ENCODE peak calls at places on chromosomes 1 and 21, in six cellular contexts. One of them, this sample, is unnamed.

GRCh38 chr1:159214149-159214760 is 9.6 kb downstream of the ACKR1 start:
- DNase-seq in psoas muscle: no peak
- DNase-seq in fibroblast of lung: peak; percentile 21
- DNase-seq in fibroblast of the aortic adventitia: peak; percentile 48
- DNase-seq in pancreas: peak; percentile 19
- DNase-seq in body of pancreas: peak; percentile 37
- DNase-seq in this sample: peak; percentile 28

GRCh38 chr1:26351591-26352337 is 2.2 kb downstream of the CRYBG2 start:
- DNase-seq in fibroblast of lung: peak; percentile 71
- DNase-seq in body of pancreas: no peak
- DNase-seq in pancreas: no peak
- DNase-seq in psoas muscle: no peak
- DNase-seq in fibroblast of the aortic adventitia: no peak
- DNase-seq in this sample: no peak

GRCh38 chr1:102970496-102971078 is 137.7 kb downstream of the COL11A1 start:
- DNase-seq in body of pancreas: no peak
- DNase-seq in fibroblast of the aortic adventitia: peak; percentile 82
- DNase-seq in fibroblast of lung: peak; percentile 47
- DNase-seq in pancreas: no peak
- DNase-seq in psoas muscle: no peak
- DNase-seq in this sample: peak; percentile 80

GRCh38 chr1:192485692-192486436 is 89.7 kb upstream of the RGS1 start:
- DNase-seq in pancreas: peak; percentile 85
- DNase-seq in body of pancreas: peak; percentile 89
- DNase-seq in fibroblast of lung: peak; percentile 99
- DNase-seq in psoas muscle: peak; percentile 36
- DNase-seq in fibroblast of the aortic adventitia: peak; percentile 100
- DNase-seq in this sample: peak; percentile 96

GRCh38 chr1:33420870-33421775 is 9.8 kb downstream of the PHC2 start:
- DNase-seq in fibroblast of lung: peak; percentile 71
- DNase-seq in fibroblast of the aortic adventitia: peak; percentile 37
- DNase-seq in psoas muscle: no peak
- DNase-seq in body of pancreas: no peak
- DNase-seq in pancreas: no peak
- DNase-seq in this sample: peak; percentile 65

GRCh38 chr1:214002060-214002459 is 14.3 kb downstream of the PROX1 start:
- DNase-seq in fibroblast of the aortic adventitia: no peak
- DNase-seq in psoas muscle: no peak
- DNase-seq in fibroblast of lung: no peak
- DNase-seq in pancreas: no peak
- DNase-seq in body of pancreas: no peak
- DNase-seq in this sample: no peak

GRCh38 chr21:14321042-14321441 is 61.9 kb downstream of the HSPA13 start:
- DNase-seq in psoas muscle: no peak
- DNase-seq in body of pancreas: no peak
- DNase-seq in pancreas: no peak
- DNase-seq in fibroblast of the aortic adventitia: no peak
- DNase-seq in fibroblast of lung: no peak
- DNase-seq in this sample: no peak

GRCh38 chr1:86522230-86522629 is 24.6 kb upstream of the CLCA4 start:
- DNase-seq in body of pancreas: no peak
- DNase-seq in pancreas: no peak
- DNase-seq in fibroblast of the aortic adventitia: no peak
- DNase-seq in psoas muscle: no peak
- DNase-seq in fibroblast of lung: no peak
- DNase-seq in this sample: no peak

GRCh38 chr1:21299007-21299406 is 8.7 kb upstream of the ECE1 start:
- DNase-seq in pancreas: no peak
- DNase-seq in fibroblast of the aortic adventitia: no peak
- DNase-seq in fibroblast of lung: no peak
- DNase-seq in psoas muscle: no peak
- DNase-seq in body of pancreas: no peak
- DNase-seq in this sample: no peak

GRCh38 chr1:101089608-101090007 is 64.0 kb upstream of the DPH5 start:
- DNase-seq in psoas muscle: no peak
- DNase-seq in body of pancreas: no peak
- DNase-seq in fibroblast of the aortic adventitia: no peak
- DNase-seq in fibroblast of lung: no peak
- DNase-seq in pancreas: no peak
- DNase-seq in this sample: no peak

GRCh38 chr1:189657715-189658114 is 819.9 kb downstream of the BRINP3 start:
- DNase-seq in pancreas: no peak
- DNase-seq in psoas muscle: no peak
- DNase-seq in fibroblast of lung: no peak
- DNase-seq in fibroblast of the aortic adventitia: no peak
- DNase-seq in body of pancreas: no peak
- DNase-seq in this sample: no peak

GRCh38 chr1:1223321-1223720 is 8.5 kb downstream of the SDF4 start:
- DNase-seq in fibroblast of lung: no peak
- DNase-seq in psoas muscle: no peak
- DNase-seq in fibroblast of the aortic adventitia: no peak
- DNase-seq in body of pancreas: no peak
- DNase-seq in pancreas: no peak
- DNase-seq in this sample: no peak

GRCh38 chr1:222370911-222371717 is 176.8 kb downstream of the HHIPL2 start:
- DNase-seq in fibroblast of the aortic adventitia: peak; percentile 91
- DNase-seq in body of pancreas: no peak
- DNase-seq in pancreas: no peak
- DNase-seq in psoas muscle: no peak
- DNase-seq in fibroblast of lung: peak; percentile 98
- DNase-seq in this sample: peak; percentile 65

GRCh38 chr1:231943084-231943483 is 316.5 kb downstream of the DISC1 start:
- DNase-seq in pancreas: no peak
- DNase-seq in fibroblast of lung: no peak
- DNase-seq in psoas muscle: no peak
- DNase-seq in fibroblast of the aortic adventitia: no peak
- DNase-seq in body of pancreas: no peak
- DNase-seq in this sample: no peak

GRCh38 chr1:32363713-32364112 is 1.4 kb downstream of the TSSK3 start:
- DNase-seq in body of pancreas: no peak
- DNase-seq in pancreas: no peak
- DNase-seq in fibroblast of lung: no peak
- DNase-seq in psoas muscle: peak; percentile 39
- DNase-seq in fibroblast of the aortic adventitia: no peak
- DNase-seq in this sample: no peak

GRCh38 chr1:12711421-12712005 is 4.4 kb upstream of the AADACL3 start:
- DNase-seq in pancreas: no peak
- DNase-seq in body of pancreas: no peak
- DNase-seq in fibroblast of lung: no peak
- DNase-seq in fibroblast of the aortic adventitia: peak; percentile 21
- DNase-seq in psoas muscle: no peak
- DNase-seq in this sample: peak; percentile 4

GRCh38 chr1:226863446-226863845 is 7.0 kb upstream of the PSEN2 start:
- DNase-seq in body of pancreas: no peak
- DNase-seq in fibroblast of the aortic adventitia: peak; percentile 60
- DNase-seq in pancreas: no peak
- DNase-seq in fibroblast of lung: peak; percentile 75
- DNase-seq in psoas muscle: no peak
- DNase-seq in this sample: peak; percentile 35

GRCh38 chr21:42107177-42107880 is 36.2 kb downstream of the UMODL1 start:
- DNase-seq in fibroblast of the aortic adventitia: no peak
- DNase-seq in psoas muscle: no peak
- DNase-seq in body of pancreas: no peak
- DNase-seq in pancreas: no peak
- DNase-seq in fibroblast of lung: no peak
- DNase-seq in this sample: no peak

GRCh38 chr1:205664399-205665108 is 15.8 kb downstream of the SLC45A3 start:
- DNase-seq in body of pancreas: no peak
- DNase-seq in psoas muscle: no peak
- DNase-seq in fibroblast of the aortic adventitia: no peak
- DNase-seq in fibroblast of lung: peak; percentile 23
- DNase-seq in pancreas: no peak
- DNase-seq in this sample: no peak

GRCh38 chr1:46128336-46128735 is 4.1 kb downstream of the PIK3R3 start:
- DNase-seq in psoas muscle: no peak
- DNase-seq in pancreas: no peak
- DNase-seq in fibroblast of lung: no peak
- DNase-seq in fibroblast of the aortic adventitia: no peak
- DNase-seq in body of pancreas: no peak
- DNase-seq in this sample: peak; percentile 57

GRCh38 chr1:8450312-8450711 is 132.4 kb downstream of the SLC45A1 start:
- DNase-seq in psoas muscle: no peak
- DNase-seq in body of pancreas: no peak
- DNase-seq in fibroblast of the aortic adventitia: no peak
- DNase-seq in fibroblast of lung: no peak
- DNase-seq in pancreas: no peak
- DNase-seq in this sample: no peak
- TF ChIP-seq CTCF in psoas muscle: no peak
- TF ChIP-seq CTCF in body of pancreas: no peak
- TF ChIP-seq CTCF in fibroblast of the aortic adventitia: no peak
- TF ChIP-seq CTCF in fibroblast of lung: no peak
- TF ChIP-seq CTCF in pancreas: no peak
- TF ChIP-seq CTCF in this sample: no peak

DNA sequence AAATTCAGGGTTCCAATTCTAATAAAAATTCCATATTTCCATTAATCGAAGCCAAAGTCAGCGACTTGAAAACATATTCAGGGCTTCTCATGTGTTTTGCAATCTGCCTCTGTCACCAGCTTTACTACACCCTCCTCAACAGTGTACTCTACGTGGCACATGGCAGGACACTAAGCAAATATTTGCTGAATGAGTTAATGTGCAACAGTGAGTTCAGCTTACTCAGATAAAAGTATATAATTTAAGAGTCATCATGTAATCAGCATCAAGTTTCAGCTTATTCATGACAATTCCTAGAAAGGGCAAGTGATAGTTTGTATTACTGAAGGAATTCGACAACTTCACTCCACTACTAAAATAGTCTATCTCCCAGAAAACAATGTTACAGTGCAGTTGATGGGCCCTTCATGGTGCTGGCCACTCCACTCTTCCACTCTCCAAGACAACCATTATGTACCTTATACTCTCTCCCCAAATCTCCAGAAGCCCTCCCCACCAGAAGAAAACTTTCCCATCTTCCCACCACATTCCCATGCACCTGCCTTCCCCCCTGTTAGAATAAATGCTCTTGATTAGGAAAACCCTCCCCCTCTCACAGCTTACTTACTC is 97.3 kb downstream of the TTLL7 start:
- DNase-seq in body of pancreas: peak; percentile 59
- DNase-seq in pancreas: peak; percentile 73
- DNase-seq in psoas muscle: no peak
- DNase-seq in fibroblast of lung: peak; percentile 88
- DNase-seq in fibroblast of the aortic adventitia: peak; percentile 63
- DNase-seq in this sample: peak; percentile 62
- H3K4me3 ChIP-seq in body of pancreas: no peak overlapping the region
- H3K4me3 ChIP-seq in pancreas: no peak overlapping the region
- H3K4me3 ChIP-seq in psoas muscle: no peak overlapping the region
- H3K4me3 ChIP-seq in fibroblast of lung: no peak overlapping the region
- H3K4me3 ChIP-seq in fibroblast of the aortic adventitia: no peak overlapping the region
- H3K4me3 ChIP-seq in this sample: no peak overlapping the region

DNA sequence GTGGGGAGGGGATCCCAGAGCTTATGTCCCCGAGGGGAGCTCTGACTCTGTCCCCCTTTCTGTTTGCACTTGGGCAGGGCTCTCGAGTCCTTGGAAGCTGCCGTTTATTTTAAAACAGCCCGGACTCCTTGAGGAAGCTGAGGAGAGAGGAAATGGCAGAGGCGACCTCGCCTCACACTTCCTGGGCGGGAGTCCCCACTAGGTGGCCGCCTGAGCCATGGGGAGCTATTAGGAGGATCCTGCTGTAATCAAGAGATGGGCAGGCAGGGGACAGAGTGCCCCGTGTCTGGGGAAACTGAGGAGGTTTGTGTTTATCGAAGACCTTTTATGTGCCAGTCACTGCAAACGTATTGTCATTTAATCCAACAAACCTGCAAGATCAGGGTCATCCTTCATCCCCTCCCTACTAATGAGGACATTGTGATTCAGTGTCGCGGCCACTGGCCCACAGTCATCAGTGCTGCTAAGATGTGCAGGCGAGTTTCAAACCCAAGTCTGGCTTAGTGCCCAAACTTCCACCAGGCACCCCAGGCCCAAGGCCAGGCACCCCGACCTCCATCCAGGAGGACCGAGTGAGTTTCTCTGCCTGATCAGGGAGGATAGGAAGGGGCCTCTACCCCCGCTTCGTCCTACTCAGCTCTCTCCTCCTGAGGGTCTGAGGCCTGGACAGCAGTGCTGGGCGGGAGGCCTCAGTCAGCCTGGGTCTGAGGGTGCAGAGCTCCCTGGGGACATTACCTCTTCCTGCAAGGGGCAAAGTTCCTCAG is 316.9 kb upstream of the VAMP3 start:
- DNase-seq in body of pancreas: no peak
- DNase-seq in fibroblast of the aortic adventitia: peak; percentile 3
- DNase-seq in fibroblast of lung: peak; percentile 19
- DNase-seq in psoas muscle: no peak
- DNase-seq in pancreas: no peak
- DNase-seq in this sample: no peak
- TF ChIP-seq CTCF in body of pancreas: no peak
- TF ChIP-seq CTCF in fibroblast of the aortic adventitia: peak; percentile 41
- TF ChIP-seq CTCF in fibroblast of lung: peak; percentile 36
- TF ChIP-seq CTCF in psoas muscle: peak; percentile 26
- TF ChIP-seq CTCF in pancreas: no peak
- TF ChIP-seq CTCF in this sample: peak; percentile 51

GRCh38 chr21:27246741-27247140 is 279.9 kb upstream of the ADAMTS5 start:
- DNase-seq in fibroblast of lung: peak; percentile 62
- DNase-seq in psoas muscle: no peak
- DNase-seq in fibroblast of the aortic adventitia: peak; percentile 68
- DNase-seq in pancreas: no peak
- DNase-seq in body of pancreas: no peak
- DNase-seq in this sample: peak; percentile 23
- H3K4me3 ChIP-seq in fibroblast of lung: no peak overlapping the region
- H3K4me3 ChIP-seq in psoas muscle: no peak overlapping the region
- H3K4me3 ChIP-seq in fibroblast of the aortic adventitia: no peak overlapping the region
- H3K4me3 ChIP-seq in pancreas: no peak overlapping the region
- H3K4me3 ChIP-seq in body of pancreas: no peak overlapping the region
- H3K4me3 ChIP-seq in this sample: no peak overlapping the region

GRCh38 chr1:110509655-110510054 is 9.3 kb downstream of the KCNA10 start:
- DNase-seq in pancreas: no peak
- DNase-seq in body of pancreas: no peak
- DNase-seq in psoas muscle: no peak
- DNase-seq in fibroblast of the aortic adventitia: no peak
- DNase-seq in fibroblast of lung: no peak
- DNase-seq in this sample: no peak
- TF ChIP-seq CTCF in pancreas: no peak
- TF ChIP-seq CTCF in body of pancreas: no peak
- TF ChIP-seq CTCF in psoas muscle: no peak
- TF ChIP-seq CTCF in fibroblast of the aortic adventitia: no peak
- TF ChIP-seq CTCF in fibroblast of lung: no peak
- TF ChIP-seq CTCF in this sample: no peak

This sample was measured in fibroblast of villous mesenchyme.